ENCODE peak calls at places on chromosomes 6 and 20, in six cellular contexts. One of them, this sample, is unnamed.

GRCh38 chr20:60956194-60956593 is 295.9 kb upstream of the CDH4 start:
- DNase-seq in RWPE2: no peak
- DNase-seq in H1: no peak
- DNase-seq in Panc1: no peak
- DNase-seq in tibial artery: no peak
- DNase-seq in fibroblast of the aortic adventitia: no peak
- DNase-seq in this sample: no peak

GRCh38 chr20:57061058-57061900 is 205.2 kb downstream of the BMP7 start:
- DNase-seq in RWPE2: peak
- DNase-seq in H1: no peak
- DNase-seq in Panc1: no peak
- DNase-seq in tibial artery: no peak
- DNase-seq in fibroblast of the aortic adventitia: no peak
- DNase-seq in this sample: peak

GRCh38 chr20:13200767-13201500 is 20.1 kb upstream of the ISM1 start:
- DNase-seq in RWPE2: no peak
- DNase-seq in H1: no peak
- DNase-seq in Panc1: no peak
- DNase-seq in tibial artery: no peak
- DNase-seq in fibroblast of the aortic adventitia: no peak
- DNase-seq in this sample: no peak

GRCh38 chr6:88119769-88120168 is 46.4 kb downstream of the CNR1 start:
- DNase-seq in RWPE2: no peak
- DNase-seq in H1: no peak
- DNase-seq in Panc1: no peak
- DNase-seq in tibial artery: no peak
- DNase-seq in fibroblast of the aortic adventitia: no peak
- DNase-seq in this sample: peak

GRCh38 chr6:136956590-136957573 is 34.8 kb downstream of the SLC35D3 start:
- DNase-seq in RWPE2: no peak
- DNase-seq in H1: peak
- DNase-seq in Panc1: no peak
- DNase-seq in tibial artery: no peak
- DNase-seq in fibroblast of the aortic adventitia: no peak
- DNase-seq in this sample: no peak

GRCh38 chr6:16324622-16325225 is 86.3 kb downstream of the GMPR start:
- DNase-seq in RWPE2: no peak
- DNase-seq in H1: no peak
- DNase-seq in Panc1: no peak
- DNase-seq in tibial artery: no peak
- DNase-seq in fibroblast of the aortic adventitia: no peak
- DNase-seq in this sample: no peak

GRCh38 chr20:57592263-57593092 is 27.7 kb downstream of the ZBP1 start:
- DNase-seq in RWPE2: peak
- DNase-seq in H1: no peak
- DNase-seq in Panc1: no peak
- DNase-seq in tibial artery: no peak
- DNase-seq in fibroblast of the aortic adventitia: no peak
- DNase-seq in this sample: no peak

GRCh38 chr6:43246301-43247114 is 3.2 kb downstream of the TTBK1 start:
- DNase-seq in RWPE2: no peak
- DNase-seq in H1: peak
- DNase-seq in Panc1: no peak
- DNase-seq in tibial artery: no peak
- DNase-seq in fibroblast of the aortic adventitia: no peak
- DNase-seq in this sample: no peak

GRCh38 chr6:56863366-56863765 is 91.5 kb upstream of the BEND6 start:
- DNase-seq in RWPE2: peak
- DNase-seq in H1: no peak
- DNase-seq in Panc1: peak
- DNase-seq in tibial artery: no peak
- DNase-seq in fibroblast of the aortic adventitia: peak
- DNase-seq in this sample: peak

GRCh38 chr20:3889489-3890409 is 562 bp downstream of the PANK2 start:
- DNase-seq in RWPE2: no peak
- DNase-seq in H1: no peak
- DNase-seq in Panc1: no peak
- DNase-seq in tibial artery: peak
- DNase-seq in fibroblast of the aortic adventitia: no peak
- DNase-seq in this sample: no peak

GRCh38 chr20:56924976-56925695 is 296.0 kb downstream of the TFAP2C start:
- DNase-seq in RWPE2: no peak
- DNase-seq in H1: peak
- DNase-seq in Panc1: no peak
- DNase-seq in tibial artery: no peak
- DNase-seq in fibroblast of the aortic adventitia: no peak
- DNase-seq in this sample: no peak

GRCh38 chr6:112636650-112637260 is 289.6 kb downstream of the RFPL4B start:
- DNase-seq in RWPE2: no peak
- DNase-seq in H1: no peak
- DNase-seq in Panc1: no peak
- DNase-seq in tibial artery: no peak
- DNase-seq in fibroblast of the aortic adventitia: peak
- DNase-seq in this sample: peak

GRCh38 chr6:167551634-167552630 is 227.0 kb downstream of the TTLL2 start:
- DNase-seq in RWPE2: no peak
- DNase-seq in H1: no peak
- DNase-seq in Panc1: no peak
- DNase-seq in tibial artery: no peak
- DNase-seq in fibroblast of the aortic adventitia: no peak
- DNase-seq in this sample: no peak

GRCh38 chr20:35339007-35339406 is 46.8 kb upstream of the FAM83C start:
- DNase-seq in RWPE2: no peak
- DNase-seq in H1: no peak
- DNase-seq in Panc1: no peak
- DNase-seq in tibial artery: no peak
- DNase-seq in fibroblast of the aortic adventitia: peak
- DNase-seq in this sample: peak

GRCh38 chr20:48959902-48960550 is 38.5 kb downstream of the ARFGEF2 start:
- DNase-seq in RWPE2: no peak
- DNase-seq in H1: no peak
- DNase-seq in Panc1: no peak
- DNase-seq in tibial artery: no peak
- DNase-seq in fibroblast of the aortic adventitia: no peak
- DNase-seq in this sample: peak

GRCh38 chr6:143592335-143592734 is 80.8 kb upstream of the FUCA2 start:
- DNase-seq in RWPE2: no peak
- DNase-seq in H1: no peak
- DNase-seq in Panc1: no peak
- DNase-seq in tibial artery: no peak
- DNase-seq in fibroblast of the aortic adventitia: no peak
- DNase-seq in this sample: no peak

GRCh38 chr6:134148566-134148965 is 96.1 kb upstream of the SLC2A12 start:
- DNase-seq in RWPE2: no peak
- DNase-seq in H1: no peak
- DNase-seq in Panc1: no peak
- DNase-seq in tibial artery: no peak
- DNase-seq in fibroblast of the aortic adventitia: no peak
- DNase-seq in this sample: no peak

GRCh38 chr6:69881322-69882151 is 15.2 kb downstream of the COL19A1 start:
- DNase-seq in RWPE2: no peak
- DNase-seq in H1: no peak
- DNase-seq in Panc1: no peak
- DNase-seq in tibial artery: no peak
- DNase-seq in fibroblast of the aortic adventitia: no peak
- DNase-seq in this sample: no peak

GRCh38 chr6:110665600-110665999 is 149.7 kb downstream of the CDK19 start:
- DNase-seq in RWPE2: no peak
- DNase-seq in H1: no peak
- DNase-seq in Panc1: no peak
- DNase-seq in tibial artery: no peak
- DNase-seq in fibroblast of the aortic adventitia: no peak
- DNase-seq in this sample: no peak

GRCh38 chr6:121157913-121158312 is 176.4 kb downstream of the TBC1D32 start:
- DNase-seq in RWPE2: no peak
- DNase-seq in H1: no peak
- DNase-seq in Panc1: no peak
- DNase-seq in tibial artery: no peak
- DNase-seq in fibroblast of the aortic adventitia: peak
- DNase-seq in this sample: peak

GRCh38 chr6:2111162-2111677 is 134.2 kb downstream of the GMDS start:
- DNase-seq in RWPE2: no peak
- DNase-seq in H1: no peak
- DNase-seq in Panc1: peak
- DNase-seq in tibial artery: no peak
- DNase-seq in fibroblast of the aortic adventitia: peak
- DNase-seq in this sample: peak

GRCh38 chr20:47502271-47502730 is 614 bp downstream of the NCOA3 start:
- DNase-seq in RWPE2: no peak
- DNase-seq in H1: no peak
- DNase-seq in Panc1: no peak
- DNase-seq in tibial artery: no peak
- DNase-seq in fibroblast of the aortic adventitia: peak
- DNase-seq in this sample: peak

GRCh38 chr20:35907017-35907685 is 47.2 kb downstream of the SCAND1 start:
- DNase-seq in RWPE2: no peak
- DNase-seq in H1: no peak
- DNase-seq in Panc1: no peak
- DNase-seq in tibial artery: no peak
- DNase-seq in fibroblast of the aortic adventitia: no peak
- DNase-seq in this sample: peak

GRCh38 chr6:35049885-35050284 is 91.3 kb downstream of the TCP11 start:
- DNase-seq in RWPE2: no peak
- DNase-seq in H1: no peak
- DNase-seq in Panc1: no peak
- DNase-seq in tibial artery: peak
- DNase-seq in fibroblast of the aortic adventitia: peak
- DNase-seq in this sample: peak

GRCh38 chr6:37882292-37882691 is 62.8 kb downstream of the ZFAND3 start:
- DNase-seq in RWPE2: no peak
- DNase-seq in H1: no peak
- DNase-seq in Panc1: no peak
- DNase-seq in tibial artery: no peak
- DNase-seq in fibroblast of the aortic adventitia: no peak
- DNase-seq in this sample: no peak

GRCh38 chr6:81640891-81641290 is 111.6 kb downstream of the TENT5A start:
- DNase-seq in RWPE2: no peak
- DNase-seq in H1: no peak
- DNase-seq in Panc1: no peak
- DNase-seq in tibial artery: no peak
- DNase-seq in fibroblast of the aortic adventitia: no peak
- DNase-seq in this sample: no peak

GRCh38 chr6:3359973-3360726 is 96.7 kb downstream of the SLC22A23 start:
- DNase-seq in RWPE2: no peak
- DNase-seq in H1: no peak
- DNase-seq in Panc1: no peak
- DNase-seq in tibial artery: no peak
- DNase-seq in fibroblast of the aortic adventitia: no peak
- DNase-seq in this sample: no peak

GRCh38 chr20:60266184-60266823 is 308.1 kb downstream of the CDH26 start:
- DNase-seq in RWPE2: peak
- DNase-seq in H1: no peak
- DNase-seq in Panc1: no peak
- DNase-seq in tibial artery: no peak
- DNase-seq in fibroblast of the aortic adventitia: no peak
- DNase-seq in this sample: no peak

GRCh38 chr6:157240960-157241311 is 82.4 kb downstream of the TMEM242 start:
- DNase-seq in RWPE2: no peak
- DNase-seq in H1: no peak
- DNase-seq in Panc1: no peak
- DNase-seq in tibial artery: no peak
- DNase-seq in fibroblast of the aortic adventitia: no peak
- DNase-seq in this sample: no peak

GRCh38 chr20:31675828-31676533 is 38.3 kb downstream of the COX4I2 start:
- DNase-seq in RWPE2: no peak
- DNase-seq in H1: no peak
- DNase-seq in Panc1: no peak
- DNase-seq in tibial artery: no peak
- DNase-seq in fibroblast of the aortic adventitia: peak
- DNase-seq in this sample: peak
- H3K4me3 ChIP-seq in RWPE2: no peak
- H3K4me3 ChIP-seq in H1: no peak
- H3K4me3 ChIP-seq in Panc1: no peak
- H3K4me3 ChIP-seq in tibial artery: no peak
- H3K4me3 ChIP-seq in fibroblast of the aortic adventitia: peak
- H3K4me3 ChIP-seq in this sample: peak

GRCh38 chr6:158796353-158796752 is 22.8 kb downstream of the EZR start:
- DNase-seq in RWPE2: no peak
- DNase-seq in H1: no peak
- DNase-seq in Panc1: no peak
- DNase-seq in tibial artery: no peak
- DNase-seq in fibroblast of the aortic adventitia: no peak
- DNase-seq in this sample: no peak

GRCh38 chr6:158795516-158795915 is 23.7 kb downstream of the EZR start:
- DNase-seq in RWPE2: no peak
- DNase-seq in H1: no peak
- DNase-seq in Panc1: no peak
- DNase-seq in tibial artery: no peak
- DNase-seq in fibroblast of the aortic adventitia: no peak
- DNase-seq in this sample: no peak

GRCh38 chr6:158789115-158789917 is 29.9 kb downstream of the EZR start:
- DNase-seq in RWPE2: no peak
- DNase-seq in H1: no peak
- DNase-seq in Panc1: no peak
- DNase-seq in tibial artery: no peak
- DNase-seq in fibroblast of the aortic adventitia: no peak
- DNase-seq in this sample: no peak

GRCh38 chr6:158797331-158798202 is 21.6 kb downstream of the EZR start:
- DNase-seq in RWPE2: no peak
- DNase-seq in H1: no peak
- DNase-seq in Panc1: no peak
- DNase-seq in tibial artery: no peak
- DNase-seq in fibroblast of the aortic adventitia: peak
- DNase-seq in this sample: peak

GRCh38 chr6:158793432-158793831 is 25.7 kb downstream of the EZR start:
- DNase-seq in RWPE2: no peak
- DNase-seq in H1: no peak
- DNase-seq in Panc1: peak
- DNase-seq in tibial artery: no peak
- DNase-seq in fibroblast of the aortic adventitia: peak
- DNase-seq in this sample: peak
- TF ChIP-seq CTCF in RWPE2: peak
- TF ChIP-seq CTCF in H1: no peak
- TF ChIP-seq CTCF in Panc1: no peak
- TF ChIP-seq CTCF in tibial artery: peak
- TF ChIP-seq CTCF in fibroblast of the aortic adventitia: peak
- TF ChIP-seq CTCF in this sample: peak

GRCh38 chr6:138571585-138572199 is 72.4 kb upstream of the NHSL1 start:
- DNase-seq in RWPE2: no peak
- DNase-seq in H1: no peak
- DNase-seq in Panc1: no peak
- DNase-seq in tibial artery: no peak
- DNase-seq in fibroblast of the aortic adventitia: peak
- DNase-seq in this sample: no peak
- H3K4me3 ChIP-seq in RWPE2: no peak
- H3K4me3 ChIP-seq in H1: peak
- H3K4me3 ChIP-seq in Panc1: peak
- H3K4me3 ChIP-seq in tibial artery: peak
- H3K4me3 ChIP-seq in fibroblast of the aortic adventitia: peak
- H3K4me3 ChIP-seq in this sample: peak

GRCh38 chr6:50087231-50087954 is 37.7 kb upstream of the DEFB112 start:
- DNase-seq in RWPE2: peak
- DNase-seq in H1: no peak
- DNase-seq in Panc1: no peak
- DNase-seq in tibial artery: no peak
- DNase-seq in fibroblast of the aortic adventitia: peak
- DNase-seq in this sample: peak
- TF ChIP-seq CTCF in RWPE2: no peak
- TF ChIP-seq CTCF in H1: no peak
- TF ChIP-seq CTCF in Panc1: no peak
- TF ChIP-seq CTCF in tibial artery: no peak
- TF ChIP-seq CTCF in fibroblast of the aortic adventitia: no peak
- TF ChIP-seq CTCF in this sample: no peak

This sample was measured in fibroblast of pulmonary artery.